ENCODE peak calls at places on chromosome 2, in four cellular contexts. R is GM06990, A is HFF-Myc, L is brain microvascular endothelial cell. J is an unnamed sample.

GRCh38 chr2:144465723-144466122 is 54.2 kb downstream of the ZEB2 start:
- DNase-seq in L (no peak), A (no peak), R (no peak), J (no peak)

GRCh38 chr2:178860551-178860950 is 53.3 kb upstream of the TTN start:
- DNase-seq in R (no peak), L (no peak), A (no peak), J (no peak)

GRCh38 chr2:8551622-8552074 is 130.2 kb upstream of the ID2 start:
- DNase-seq in R (no peak), A (no peak), L (no peak), J (no peak)

GRCh38 chr2:202521470-202521869 is 113.3 kb upstream of the FAM117B start:
- DNase-seq in L (no peak), R (no peak), A (no peak), J (no peak)

GRCh38 chr2:209640358-209640757 is 131.3 kb upstream of the UNC80 start:
- DNase-seq in L (no peak), R (no peak), A (no peak), J (no peak)

GRCh38 chr2:18630541-18630940 is 41.2 kb upstream of the NT5C1B start:
- DNase-seq in L (no peak), R (no peak), A (no peak), J (no peak)

GRCh38 chr2:141941224-141941714 is 189.5 kb downstream of the LRP1B start:
- DNase-seq in A (no peak), R (no peak), L (no peak), J (no peak)

GRCh38 chr2:20656561-20656960 is 5.7 kb upstream of the HS1BP3 start:
- DNase-seq in A (no peak), L (no peak), R (no peak), J (no peak)

GRCh38 chr2:1552611-1553010 is 139.3 kb downstream of the TPO start:
- DNase-seq in R (no peak), L (no peak), A (no peak), J (no peak)

DNA sequence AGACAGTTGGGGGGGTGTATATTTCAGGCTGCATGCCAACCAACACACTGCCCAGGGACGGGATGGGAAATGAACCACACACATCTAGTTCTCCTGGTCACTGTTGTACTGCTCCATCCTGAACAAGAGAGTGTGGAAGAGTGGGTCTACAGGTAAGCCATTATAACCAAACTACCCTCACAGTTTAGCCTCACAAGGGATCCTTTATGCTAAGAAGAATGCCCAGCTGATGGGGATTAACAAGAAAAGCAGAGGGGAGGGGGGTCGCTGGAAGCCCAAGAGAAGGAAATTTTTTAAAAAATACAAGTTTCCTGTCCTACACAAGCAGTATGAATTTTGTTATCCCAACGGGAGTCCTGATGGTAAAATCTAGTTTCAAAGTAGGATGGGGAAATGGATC is 16.1 kb downstream of the SPRED2 start:
- DNase-seq in A (no peak), R (no peak), L (no peak), J (no peak)
- H3K4me3 ChIP-seq in A (no peak), R (no peak), L (no peak), J (no peak)

DNA sequence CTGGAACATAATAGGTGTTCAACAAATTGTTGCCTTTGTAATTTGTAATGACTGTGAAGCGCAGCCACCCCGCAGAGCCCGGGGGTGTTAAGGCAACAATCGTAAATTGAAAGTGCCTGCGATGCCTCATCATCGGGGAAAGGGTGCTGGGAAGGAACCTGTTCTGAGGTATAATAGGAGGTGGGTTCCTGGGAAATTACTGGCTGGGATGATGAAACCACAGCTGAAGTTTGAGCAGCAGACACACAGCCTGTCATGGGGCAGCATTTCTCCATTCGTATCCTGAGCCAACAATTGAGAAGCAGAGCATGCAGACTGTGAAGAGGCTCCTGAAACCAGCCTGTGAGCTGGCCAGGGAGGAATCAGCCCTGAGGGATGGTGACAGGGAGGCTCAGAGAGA is 404.0 kb upstream of the MYT1L start:
- DNase-seq in R (no peak), L (no peak), A (no peak), J (no peak)
- TF ChIP-seq CTCF in R (no peak), L (no peak), A (no peak), J (no peak)

DNA sequence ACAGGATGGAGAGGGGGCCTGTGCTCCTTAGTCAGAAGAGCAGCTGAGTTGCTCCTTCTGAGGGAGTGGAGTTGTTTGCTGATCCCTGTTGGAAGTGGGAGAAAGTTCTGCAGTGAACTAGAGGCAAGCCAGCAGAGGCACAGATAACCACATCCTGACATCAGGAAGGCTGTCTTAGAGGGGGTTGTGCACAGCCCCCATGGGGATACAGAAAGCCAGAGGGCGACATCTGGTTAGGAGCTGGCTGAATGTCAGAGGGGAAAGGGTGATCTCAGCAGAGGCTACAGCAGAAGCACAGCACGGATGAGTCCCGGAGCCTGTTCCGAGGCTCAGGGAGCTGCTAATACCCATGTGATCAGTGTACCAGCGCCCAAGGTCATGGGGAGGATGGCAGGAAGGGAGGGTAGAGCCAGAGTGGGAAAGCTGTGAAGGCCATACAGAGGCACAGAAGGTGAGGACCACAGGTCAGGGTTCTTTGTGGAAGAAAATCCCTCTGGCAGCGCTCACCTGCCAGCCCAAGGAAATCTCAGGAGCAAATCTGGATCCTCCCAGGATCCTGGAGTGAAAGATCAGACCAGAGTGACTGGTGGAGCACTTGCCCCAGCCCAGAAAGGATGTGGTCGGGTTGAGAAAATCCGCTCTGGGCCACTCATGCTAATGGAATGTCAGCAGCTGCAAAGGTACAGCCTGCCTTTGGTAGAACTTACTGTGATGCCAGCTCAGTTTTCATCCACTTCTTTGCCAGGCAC is 111.8 kb downstream of the STPG4 start:
- DNase-seq in L (peak), R (no peak), A (peak), J (peak)
- H3K4me3 ChIP-seq in L (peak), R (no peak), A (peak), J (peak)

GRCh38 chr2:74077636-74078035 is 70.1 kb downstream of the BOLA3 start:
- DNase-seq in A (no peak), L (no peak), R (no peak), J (no peak)

GRCh38 chr2:74081030-74081429 is 66.7 kb downstream of the BOLA3 start:
- DNase-seq in R (no peak), L (no peak), A (no peak), J (no peak)

GRCh38 chr2:74078467-74078866 is 69.2 kb downstream of the BOLA3 start:
- DNase-seq in R (no peak), L (no peak), A (no peak), J (no peak)

GRCh38 chr2:74079522-74080341 is 68.0 kb downstream of the BOLA3 start:
- DNase-seq in R (peak), L (no peak), A (no peak), J (no peak)

DNA sequence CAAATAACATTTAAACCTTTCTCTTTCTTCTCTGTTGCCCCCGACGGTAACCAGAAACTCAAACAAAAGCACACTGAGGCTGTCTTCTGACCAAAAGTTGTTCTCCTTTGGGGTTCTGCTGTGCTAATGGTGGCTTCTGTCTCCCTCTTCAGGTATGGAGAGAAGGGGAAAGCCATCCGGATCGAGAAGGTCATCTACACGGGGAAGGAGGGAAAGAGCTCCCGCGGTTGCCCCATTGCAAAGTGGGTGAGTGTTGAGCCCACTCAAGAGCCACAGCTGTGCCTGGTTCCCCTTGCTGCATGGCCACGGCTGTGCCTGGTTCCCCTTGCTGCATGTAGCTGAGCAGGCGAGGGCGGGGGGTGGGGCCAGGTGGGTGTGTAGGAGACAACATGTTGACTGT is 67.4 kb downstream of the BOLA3 start:
- DNase-seq in L (no peak), A (no peak), R (no peak), J (no peak)
- TF ChIP-seq CTCF in L (peak), A (peak), R (peak), J (peak)

GRCh38 chr2:5696351-5696740 is 4.2 kb downstream of the SOX11 start:
- DNase-seq in L (peak), R (peak), A (no peak), J (no peak)

GRCh38 chr2:5698171-5698570 is 6.0 kb downstream of the SOX11 start:
- DNase-seq in L (no peak), A (no peak), R (no peak), J (no peak)

GRCh38 chr2:5695641-5696350 is 3.6 kb downstream of the SOX11 start:
- DNase-seq in L (peak), A (no peak), R (peak), J (no peak)

GRCh38 chr2:5697554-5697953 is 5.4 kb downstream of the SOX11 start:
- DNase-seq in R (no peak), L (no peak), A (no peak), J (no peak)

GRCh38 chr2:5696741-5697521 is 4.7 kb downstream of the SOX11 start:
- DNase-seq in L (peak), A (no peak), R (peak), J (no peak)
- H3K4me3 ChIP-seq in L (peak), A (peak), R (no peak), J (peak)

DNA sequence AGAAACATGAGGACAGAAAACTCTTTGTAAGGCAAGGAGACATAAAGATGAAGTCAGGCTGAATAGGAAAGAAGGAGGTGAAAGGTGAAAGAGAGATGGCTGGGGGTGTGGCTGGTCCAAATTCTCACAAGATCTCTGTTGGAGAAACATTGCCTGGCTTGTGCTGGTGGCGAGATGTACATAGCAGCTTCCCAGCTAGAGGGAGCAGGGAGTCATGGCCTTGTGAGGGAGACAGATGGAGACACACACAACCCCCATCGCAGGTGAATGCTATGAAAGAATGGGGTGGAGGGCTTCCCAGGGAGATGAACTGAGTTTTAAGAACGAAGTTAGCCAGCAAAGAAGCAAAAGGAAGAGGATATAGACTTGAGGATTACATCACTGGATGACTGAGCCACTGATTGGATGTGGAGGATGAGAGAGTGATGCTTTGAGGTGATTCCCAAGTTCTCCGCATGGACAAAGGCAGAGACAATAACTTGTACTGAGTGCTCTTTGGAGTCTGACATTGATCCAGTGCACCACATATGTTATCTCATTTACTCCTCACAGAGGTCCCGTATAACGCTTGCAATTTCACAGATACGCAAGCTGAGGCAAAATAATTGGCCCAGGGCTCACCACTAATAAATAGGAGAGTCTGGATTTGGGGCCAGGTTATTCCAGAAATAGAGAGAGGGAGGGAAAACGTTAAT is 3.6 kb upstream of the EMX1 start:
- DNase-seq in L (no peak), A (no peak), R (no peak), J (no peak)
- TF ChIP-seq CTCF in L (peak), A (peak), R (peak), J (peak)

GRCh38 chr2:10448208-10448645 is at the start of gene ODC1:
- DNase-seq in L (peak), R (peak), A (peak), J (no peak)

GRCh38 chr2:10451819-10452218 is 3.7 kb upstream of the ODC1 start:
- DNase-seq in L (no peak), A (no peak), R (no peak), J (no peak)

GRCh38 chr2:10449481-10449831 is 1.3 kb upstream of the ODC1 start:
- DNase-seq in A (no peak), L (no peak), R (no peak), J (no peak)

GRCh38 chr2:10448646-10449480 is 736 bp upstream of the ODC1 start:
- DNase-seq in A (peak), R (no peak), L (peak), J (no peak)

DNA sequence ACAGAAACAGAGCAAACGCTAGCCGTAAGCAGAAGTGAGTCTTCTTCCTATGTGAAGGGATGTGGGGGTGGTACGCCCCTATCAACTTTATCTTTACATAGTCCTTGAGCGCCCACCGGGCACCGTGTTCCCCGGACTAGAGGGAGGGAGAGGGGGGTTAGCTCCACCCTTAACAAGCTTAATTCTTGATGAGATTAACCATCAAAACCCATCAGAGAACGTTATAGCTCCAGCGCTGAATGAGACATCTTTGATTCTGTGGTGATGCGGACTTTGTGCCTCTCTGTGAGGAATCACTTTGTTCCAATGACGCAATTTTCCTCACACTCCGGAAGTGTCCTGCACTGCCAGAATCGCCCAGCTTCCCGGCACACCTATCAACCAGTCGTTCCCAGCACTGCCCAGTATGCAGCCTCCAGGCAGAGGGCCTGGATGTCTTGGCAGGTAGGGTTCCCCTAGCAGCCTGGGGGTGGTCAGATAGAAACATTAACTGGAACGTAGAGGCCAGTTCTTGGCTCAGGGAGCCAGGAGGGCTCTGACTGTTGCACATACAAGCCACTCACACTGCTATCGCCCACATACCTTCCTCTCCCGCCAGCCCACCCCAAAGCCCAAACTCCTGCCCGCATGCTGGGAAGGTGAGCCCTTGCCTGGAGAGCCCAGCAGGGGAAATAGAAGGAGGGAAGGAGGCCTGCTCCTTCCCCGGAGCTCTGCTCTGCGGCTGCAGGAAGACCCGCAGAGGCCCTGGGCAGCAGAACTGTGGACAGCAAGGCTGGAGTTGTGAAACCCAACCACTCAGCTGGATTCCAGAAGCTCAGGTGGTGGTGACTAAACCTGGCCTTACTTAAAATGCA is 1.9 kb upstream of the ODC1 start:
- DNase-seq in L (no peak), R (no peak), A (no peak), J (no peak)
- H3K4me3 ChIP-seq in L (no peak), R (no peak), A (peak), J (peak)

GRCh38 chr2:199488772-199489400 is 31.1 kb upstream of the SATB2 start:
- DNase-seq in A (peak), R (no peak), L (peak), J (no peak)
- TF ChIP-seq CTCF in A (peak), R (peak), L (peak), J (peak)

DNA sequence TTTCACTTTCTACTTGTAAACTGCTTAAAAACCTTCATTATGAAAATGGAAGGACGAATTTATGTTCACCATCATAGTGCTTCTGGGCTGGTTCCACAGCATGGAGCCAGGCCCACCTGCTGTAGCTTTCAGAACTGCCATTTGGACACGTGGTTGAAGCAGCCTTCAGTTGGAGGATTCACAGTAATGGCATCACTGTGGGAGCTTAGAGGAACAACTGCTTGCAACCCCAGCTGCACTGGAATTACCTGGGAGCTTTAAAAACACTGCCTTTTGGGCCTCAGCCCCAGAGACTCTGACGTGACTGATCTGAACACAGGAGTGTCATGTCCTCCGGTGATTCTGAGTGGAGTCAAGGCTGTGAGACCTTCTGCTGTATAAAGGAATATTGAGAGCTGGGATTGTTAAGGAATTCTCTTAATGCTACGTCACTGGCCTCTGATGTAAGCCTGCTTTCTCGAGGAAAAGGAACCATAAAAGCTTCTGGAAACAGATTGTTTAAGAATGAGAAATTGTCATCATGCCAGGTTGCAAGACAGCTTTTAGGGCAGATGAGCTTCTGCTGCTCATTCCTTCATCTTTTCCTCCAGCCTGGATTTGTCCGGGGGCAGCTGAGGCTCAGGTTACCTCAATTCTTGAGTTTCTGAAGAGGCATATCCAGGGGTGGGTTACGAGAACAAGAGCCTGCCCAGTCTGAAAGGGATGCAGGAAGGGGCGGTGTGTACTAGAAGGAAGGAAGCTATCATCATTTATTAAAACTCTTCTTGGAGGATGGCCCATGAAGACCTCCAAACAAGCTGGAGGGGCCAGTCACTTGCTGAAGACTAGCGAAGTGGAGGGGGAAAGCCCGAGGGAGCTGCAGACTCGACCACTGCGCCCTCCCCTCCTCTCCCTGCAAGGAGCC is 1.3 kb upstream of the IL1R1 start:
- DNase-seq in R (no peak), A (peak), L (no peak), J (no peak)
- H3K4me3 ChIP-seq in R (no peak), A (peak), L (no peak), J (no peak)

DNA sequence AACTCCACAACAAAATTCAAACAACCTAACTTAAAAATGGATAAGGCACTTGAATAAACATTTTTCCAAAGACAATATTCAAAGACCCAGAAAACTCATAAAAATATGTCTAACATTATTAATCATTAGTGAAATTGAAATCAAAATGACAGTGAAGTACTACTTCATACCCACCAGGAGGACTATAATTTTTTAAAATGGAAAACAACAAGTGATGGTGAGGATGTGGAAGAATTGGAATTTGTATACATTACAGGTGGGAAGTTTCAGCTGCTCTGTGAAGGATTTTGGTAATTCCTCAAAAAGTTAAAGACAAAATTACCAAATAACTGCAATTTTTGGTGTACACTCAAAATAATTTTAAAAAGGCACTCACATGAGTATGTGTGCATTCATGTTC is 920.0 kb downstream of the TDRD15 start:
- DNase-seq in L (no peak), R (no peak), A (no peak), J (no peak)
- TF ChIP-seq CTCF in L (no peak), R (no peak), A (no peak), J (no peak)

J was measured in epithelial cell of proximal tubule.